ENCODE peak calls at places on chromosomes 7 and 10, in five cellular contexts. G is amygdala; K is activated CD8-positive, alpha-beta memory T cell treated with anti-CD3 and anti-CD28 coated beads for 24 hours; I is sciatic nerve; F is KG1. E is an unnamed sample.

GRCh38 chr10:86204421-86205045 is 162.1 kb downstream of the GRID1 start:
- DNase-seq in F (no peak), K (no peak), G (no peak), I (no peak), E (no peak)

GRCh38 chr7:80725181-80725611 is 86.8 kb downstream of the CD36 start:
- DNase-seq in K (no peak), G (no peak), I (no peak), F (no peak), E (no peak)

GRCh38 chr10:45483002-45483401 is 109.0 kb downstream of the ALOX5 start:
- DNase-seq in F (no peak), K (no peak), G (no peak), I (no peak), E (no peak)

GRCh38 chr10:11882646-11883375 is 59.7 kb downstream of the PROSER2 start:
- DNase-seq in I (no peak), G (no peak), F (no peak), K (no peak), E (no peak)

GRCh38 chr10:59317066-59317465 is 45.3 kb downstream of the FAM13C start:
- DNase-seq in F (no peak), I (no peak), K (no peak), G (no peak), E (no peak)

GRCh38 chr10:114874827-114875541 is 53.4 kb downstream of the FHIP2A start:
- DNase-seq in I (no peak), G (no peak), F (no peak), K (no peak), E (no peak)

GRCh38 chr10:19154375-19154774 is 105.8 kb downstream of the MALRD1 start:
- DNase-seq in F (no peak), I (no peak), K (no peak), G (no peak), E (no peak)

GRCh38 chr10:27568196-27569175 is 64.4 kb downstream of the RAB18 start:
- DNase-seq in G (no peak), K (no peak), F (no peak), I (no peak), E (no peak)

GRCh38 chr10:79248341-79248931 is 98.8 kb upstream of the PPIF start:
- DNase-seq in G (no peak), F (no peak), I (peak), K (no peak), E (no peak)

GRCh38 chr10:73094249-73094850 is 2.3 kb downstream of the P4HA1 start:
- DNase-seq in G (no peak), I (no peak), F (no peak), K (no peak), E (no peak)